ENCODE peak calls at places on chromosomes 5 and 9, in seven cellular contexts. C is astrocyte, S is upper lobe of right lung, Q is heart left ventricle, K is IMR-90, V is uterus, F is fibroblast of lung. X is an unnamed sample.

GRCh38 chr5:10251409-10251808 is 1.3 kb downstream of the CCT5 start:
- DNase-seq in C (no peak), S (no peak), Q (no peak), K (no peak), V (no peak), F (no peak), X (no peak)

GRCh38 chr5:179230061-179230461 is 115.2 kb downstream of the ADAMTS2 start:
- DNase-seq in C (no peak), S (peak; percentile 40), Q (peak; percentile 6), K (no peak), V (no peak), F (no peak), X (no peak)

GRCh38 chr9:110183208-110184145 is 24.5 kb downstream of the C9orf152 start:
- DNase-seq in C (peak; percentile 50), S (no peak), Q (peak; percentile 53), K (peak; percentile 77), V (peak; percentile 78), F (peak; percentile 58), X (peak; percentile 55)

GRCh38 chr5:73160239-73160671 is 12.7 kb upstream of the TMEM174 start:
- DNase-seq in C (peak; percentile 70), S (no peak), Q (no peak), K (no peak), V (no peak), F (peak; percentile 70), X (peak; percentile 7)

GRCh38 chr9:132247942-132248341 is 86.1 kb downstream of the NTNG2 start:
- DNase-seq in C (no peak), S (no peak), Q (no peak), K (no peak), V (no peak), F (no peak), X (no peak)

GRCh38 chr5:139340051-139340450 is 1.6 kb upstream of the PAIP2 start:
- DNase-seq in C (no peak), S (no peak), Q (no peak), K (peak; percentile 46), V (no peak), F (peak; percentile 20), X (peak; percentile 14)

GRCh38 chr5:80481019-80481893 is 6.6 kb upstream of the FAM151B start:
- DNase-seq in C (peak; percentile 34), S (no peak), Q (no peak), K (peak; percentile 60), V (no peak), F (peak; percentile 49), X (peak; percentile 61)

GRCh38 chr5:172334196-172334595 is 50.6 kb upstream of the UBTD2 start:
- DNase-seq in C (no peak), S (no peak), Q (no peak), K (no peak), V (no peak), F (no peak), X (no peak)

GRCh38 chr5:159094745-159095144 is 5.0 kb downstream of the EBF1 start:
- DNase-seq in C (peak; percentile 66), S (no peak), Q (peak; percentile 78), K (peak; percentile 69), V (peak; percentile 89), F (peak; percentile 73), X (peak; percentile 90)

GRCh38 chr5:21152611-21153010 is 1164.6 kb upstream of the CDH18 start:
- DNase-seq in C (peak; percentile 96), S (no peak), Q (no peak), K (peak; percentile 0), V (no peak), F (peak; percentile 96), X (peak; percentile 79)

GRCh38 chr5:13859285-13859684 is 85.2 kb downstream of the DNAH5 start:
- DNase-seq in C (no peak), S (no peak), Q (no peak), K (peak; percentile 3), V (no peak), F (no peak), X (no peak)

GRCh38 chr5:176596689-176597416 is 13.1 kb downstream of the GPRIN1 start:
- DNase-seq in C (no peak), S (no peak), Q (peak; percentile 44), K (no peak), V (no peak), F (no peak), X (no peak)

GRCh38 chr5:11540112-11540511 is 364.1 kb downstream of the CTNND2 start:
- DNase-seq in C (no peak), S (no peak), Q (no peak), K (no peak), V (no peak), F (no peak), X (no peak)

GRCh38 chr9:72292874-72293607 is 72.0 kb downstream of the ZFAND5 start:
- DNase-seq in C (peak; percentile 65), S (no peak), Q (no peak), K (peak; percentile 75), V (no peak), F (peak; percentile 72), X (peak; percentile 76)

DNA sequence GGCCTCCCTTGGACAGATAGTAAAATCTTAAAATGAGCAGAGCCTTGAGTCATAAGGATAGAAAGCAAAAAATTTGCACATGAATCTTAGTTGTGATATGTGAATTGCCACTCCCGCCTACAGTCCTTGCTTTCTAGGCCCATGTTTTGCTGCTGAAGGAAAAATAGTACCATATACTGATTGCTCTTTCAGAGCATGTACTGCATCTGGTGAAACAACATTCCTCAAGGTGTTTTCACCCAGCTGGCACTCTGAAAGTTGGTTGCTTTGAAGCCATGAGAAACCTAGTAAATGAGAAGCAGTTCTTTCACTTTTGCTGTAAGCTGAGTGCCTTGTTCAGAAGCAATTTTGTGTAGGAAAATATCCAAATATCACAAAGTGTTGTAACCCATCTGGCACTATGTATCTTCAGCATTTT is 10.3 kb downstream of the CDC37L1 start:
- DNase-seq in C (peak; percentile 26), S (no peak), Q (no peak), K (peak; percentile 31), V (no peak), F (peak; percentile 42), X (no peak)
- H3K36me3 ChIP-seq in C (peaks cover 3% of the 10 kb centered on the region), S (peaks cover 56% of the 10 kb centered on the region), Q (peaks cover 89% of the 10 kb centered on the region), K (peaks cover 25% of the 10 kb centered on the region), V (no peaks in the 10 kb centered on the region), F (peaks cover 2% of the 10 kb centered on the region), X (peaks cover 11% of the 10 kb centered on the region)

DNA sequence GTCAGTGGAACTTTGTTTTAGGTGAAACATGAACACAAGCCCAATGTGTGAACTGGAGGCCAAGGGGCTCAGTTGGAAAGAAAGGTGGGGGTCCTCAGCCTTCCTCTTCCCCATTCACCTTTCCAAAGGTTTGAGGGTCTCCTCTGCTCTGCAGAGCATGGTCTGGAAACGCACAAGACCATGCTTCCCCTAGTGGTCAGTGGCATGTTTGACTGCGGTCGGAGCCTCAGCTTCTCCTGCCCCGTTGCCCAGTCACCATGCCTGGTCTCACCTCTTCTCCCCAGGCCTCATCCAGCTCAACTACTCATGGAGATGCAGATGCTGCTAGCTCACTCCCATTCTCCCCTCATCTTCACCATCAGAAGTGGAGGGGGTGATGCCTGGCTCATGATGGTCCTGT is 340.3 kb downstream of the GADD45G start:
- DNase-seq in C (no peak), S (no peak), Q (no peak), K (no peak), V (no peak), F (no peak), X (no peak)
- TF ChIP-seq CTCF in C (no peak), S (peak; percentile 14), Q (peak; percentile 11), K (no peak), V (no peak), F (no peak), X (peak; percentile 41)

GRCh38 chr5:113217619-113218184 is 217.1 kb downstream of the TSSK1B start:
- DNase-seq in C (no peak), S (no peak), Q (no peak), K (no peak), V (no peak), F (no peak), X (no peak)
- H3K27ac ChIP-seq in C (no peak overlapping the region), S (no peak overlapping the region), Q (peak overlapping the region; percentile 69), K (no peak overlapping the region), V (peak overlapping the region; percentile 29), F (no peak overlapping the region), X (no peak overlapping the region)

DNA sequence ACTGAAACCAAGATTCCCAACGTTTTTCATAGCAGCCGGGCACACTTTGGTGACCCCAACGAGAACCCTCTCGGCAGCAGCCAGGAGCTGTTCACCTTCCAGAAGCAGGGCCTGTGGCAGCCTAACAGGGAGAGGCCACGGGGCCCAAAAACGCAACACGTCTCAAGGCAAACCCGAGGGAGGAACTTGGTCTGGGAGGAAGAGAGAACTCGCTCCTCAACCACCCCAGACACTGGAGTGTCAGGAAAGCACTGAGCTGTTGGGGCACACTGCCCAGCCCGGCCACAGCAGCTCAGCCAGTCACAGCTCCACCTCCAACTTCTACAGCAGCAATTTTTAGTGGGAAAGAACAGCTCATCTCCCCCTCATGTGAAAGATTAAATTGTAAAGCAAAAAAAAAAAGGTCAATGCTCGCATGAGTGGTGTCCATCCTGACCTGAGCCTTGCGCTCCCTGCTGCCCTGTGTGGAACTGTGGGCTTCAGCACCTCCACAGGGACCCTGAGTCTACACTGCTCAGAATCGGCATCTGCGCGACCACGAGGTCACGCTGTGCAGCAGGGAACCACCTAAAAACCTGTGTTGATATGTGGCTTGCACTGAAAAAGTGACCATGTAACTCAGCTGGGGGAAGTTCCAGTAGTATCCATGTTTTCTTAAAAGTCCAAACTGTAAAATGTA is 55.0 kb downstream of the IPPK start:
- DNase-seq in C (no peak), S (no peak), Q (no peak), K (no peak), V (no peak), F (no peak), X (no peak)
- H3K36me3 ChIP-seq in C (peaks cover 32% of the 10 kb centered on the region), S (peaks cover 60% of the 10 kb centered on the region), Q (peaks cover 65% of the 10 kb centered on the region), K (peaks cover 41% of the 10 kb centered on the region), V (no peaks in the 10 kb centered on the region), F (peaks cover 20% of the 10 kb centered on the region), X (peaks cover 59% of the 10 kb centered on the region)

DNA sequence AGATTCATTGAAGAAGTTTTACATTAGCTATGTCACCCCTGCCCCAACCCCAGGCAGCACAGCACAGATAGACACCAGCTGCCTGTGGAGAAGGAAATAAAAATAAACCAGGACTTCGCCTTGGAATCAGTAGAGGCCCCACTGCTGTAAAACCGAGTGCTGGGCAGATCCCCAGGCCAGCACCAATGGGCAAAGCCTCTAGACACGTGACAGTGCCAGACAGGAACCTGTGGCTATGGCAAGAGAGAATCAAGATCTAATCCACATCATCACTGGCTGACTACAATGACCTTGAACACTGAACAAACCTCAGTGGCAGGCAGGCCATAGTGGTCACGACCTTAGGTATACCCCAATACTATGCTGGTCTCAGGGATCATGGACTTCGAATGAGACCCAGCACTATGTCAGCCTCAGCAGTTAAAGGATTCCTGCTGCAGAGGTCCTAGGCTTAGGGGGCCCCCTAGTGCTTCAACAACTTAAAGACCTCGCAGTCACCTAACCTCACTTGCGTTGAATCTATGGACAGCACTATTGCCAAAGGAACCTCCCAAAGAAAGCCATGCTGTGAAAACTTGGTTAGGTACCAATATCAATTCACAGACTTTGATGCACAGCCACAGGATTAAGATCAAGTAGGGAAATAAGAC is 2118.6 kb upstream of the C9orf72 start:
- DNase-seq in C (no peak), S (no peak), Q (no peak), K (no peak), V (no peak), F (peak; percentile 2), X (peak; percentile 7)
- TF ChIP-seq CTCF in C (peak; percentile 27), S (peak; percentile 13), Q (no peak), K (peak; percentile 6), V (no peak), F (no peak), X (peak; percentile 73)

DNA sequence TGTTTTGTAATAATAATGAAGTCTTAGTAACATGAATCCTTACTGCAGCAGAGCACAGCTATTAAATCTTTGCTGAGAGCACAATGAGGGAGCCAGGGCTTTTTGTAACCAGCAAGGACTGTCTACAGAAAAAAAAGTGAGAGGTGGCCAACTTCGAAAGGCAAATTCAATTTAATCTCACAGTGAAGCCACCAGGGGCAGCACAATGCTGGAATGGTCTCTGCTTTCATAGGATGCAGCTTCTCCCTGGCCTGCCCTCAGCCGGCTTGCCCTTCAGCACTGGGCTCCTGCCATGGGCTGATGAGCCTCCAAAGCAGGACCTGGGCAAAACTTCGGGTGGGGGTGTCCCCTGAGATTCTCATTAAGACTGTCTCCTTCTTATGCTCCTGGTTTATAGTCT is 134.3 kb downstream of the GNAQ start:
- DNase-seq in C (no peak), S (no peak), Q (no peak), K (peak; percentile 15), V (no peak), F (peak; percentile 17), X (peak; percentile 6)
- H3K27ac ChIP-seq in C (no peak overlapping the region), S (no peak overlapping the region), Q (no peak overlapping the region), K (no peak overlapping the region), V (peak overlapping the region; percentile 13), F (no peak overlapping the region), X (no peak overlapping the region)

X was measured in brain microvascular endothelial cell.